ENCODE peak calls at places on chromosomes 5 and 9, in eight cellular contexts. F is mesenchymal stem cell, D is GM23248, V is hepatocyte, G is mammary epithelial cell, H is OCI-LY7, B is neural progenitor cell, N is astrocyte. T is an unnamed sample.

GRCh38 chr5:33088176-33088575 is 352.6 kb upstream of the TARS1 start:
- DNase-seq in F (no peak), D (peak), V (no peak), G (no peak), H (no peak), B (no peak), N (no peak), T (no peak)

GRCh38 chr9:33233659-33234335 is 6.2 kb upstream of the SPINK4 start:
- DNase-seq in F (peak), D (peak), V (peak), G (peak), H (no peak), B (no peak), N (peak), T (peak)

GRCh38 chr9:137236936-137237421 is 4.1 kb upstream of the TUBB4B start:
- DNase-seq in F (no peak), D (no peak), V (no peak), G (no peak), H (no peak), B (peak), N (no peak), T (no peak)

GRCh38 chr9:108377382-108377781 is 478.4 kb downstream of the ACTL7B start:
- DNase-seq in F (no peak), D (no peak), V (no peak), G (no peak), H (no peak), B (no peak), N (no peak), T (no peak)

GRCh38 chr9:84296146-84296843 is 44.3 kb downstream of the SLC28A3 start:
- DNase-seq in F (peak), D (peak), V (no peak), G (peak), H (no peak), B (no peak), N (peak), T (peak)

GRCh38 chr5:140182075-140182709 is 7.2 kb downstream of the CYSTM1 start:
- DNase-seq in F (no peak), D (peak), V (no peak), G (peak), H (no peak), B (no peak), N (peak), T (no peak)

GRCh38 chr5:133944263-133945230 is 23.9 kb downstream of the C5orf15 start:
- DNase-seq in F (peak), D (peak), V (peak), G (peak), H (peak), B (peak), N (peak), T (no peak)

GRCh38 chr5:102971693-102972293 is 148.1 kb downstream of the GIN1 start:
- DNase-seq in F (peak), D (peak), V (peak), G (peak), H (peak), B (peak), N (peak), T (peak)

GRCh38 chr5:16418471-16418922 is 47.1 kb downstream of the ZNF622 start:
- DNase-seq in F (no peak), D (no peak), V (no peak), G (no peak), H (no peak), B (peak), N (no peak), T (no peak)

GRCh38 chr9:19320495-19320894 is 59.5 kb downstream of the RPS6 start:
- DNase-seq in F (no peak), D (no peak), V (no peak), G (no peak), H (no peak), B (no peak), N (no peak), T (no peak)

GRCh38 chr9:131667576-131667975 is 72.3 kb downstream of the RAPGEF1 start:
- DNase-seq in F (no peak), D (peak), V (no peak), G (no peak), H (no peak), B (no peak), N (peak), T (peak)

GRCh38 chr5:16894236-16895057 is 41.6 kb downstream of the MYO10 start:
- DNase-seq in F (peak), D (peak), V (peak), G (peak), H (no peak), B (peak), N (peak), T (peak)

GRCh38 chr5:163463063-163463435 is 2.6 kb downstream of the HMMR start:
- DNase-seq in F (no peak), D (no peak), V (no peak), G (no peak), H (no peak), B (no peak), N (no peak), T (no peak)

GRCh38 chr5:59099270-59099994 is 516.6 kb downstream of the RAB3C start:
- DNase-seq in F (peak), D (peak), V (peak), G (peak), H (no peak), B (no peak), N (peak), T (peak)

GRCh38 chr5:39547548-39548154 is 122.9 kb upstream of the DAB2 start:
- DNase-seq in F (peak), D (peak), V (peak), G (peak), H (peak), B (peak), N (peak), T (peak)

GRCh38 chr5:96264047-96264446 is 169.0 kb downstream of the PCSK1 start:
- DNase-seq in F (no peak), D (no peak), V (no peak), G (no peak), H (no peak), B (no peak), N (no peak), T (no peak)

GRCh38 chr9:73565026-73565425 is 413.4 kb downstream of the ANXA1 start:
- DNase-seq in F (no peak), D (peak), V (no peak), G (peak), H (no peak), B (no peak), N (peak), T (no peak)

GRCh38 chr5:19739691-19740090 is 248.3 kb downstream of the CDH18 start:
- DNase-seq in F (no peak), D (no peak), V (no peak), G (no peak), H (no peak), B (peak), N (no peak), T (no peak)

GRCh38 chr5:55625913-55626312 is 86.2 kb downstream of the SLC38A9 start:
- DNase-seq in F (no peak), D (no peak), V (no peak), G (no peak), H (no peak), B (no peak), N (no peak), T (no peak)

GRCh38 chr9:126146254-126147145 is 180.1 kb upstream of the MVB12B start:
- DNase-seq in F (no peak), D (peak), V (peak), G (no peak), H (peak), B (peak), N (no peak), T (no peak)

GRCh38 chr5:139388198-139388821 is 1.4 kb downstream of the MZB1 start:
- DNase-seq in F (no peak), D (peak), V (peak), G (no peak), H (peak), B (no peak), N (no peak), T (peak)

GRCh38 chr5:139551490-139551889 is 9.6 kb upstream of the UBE2D2 start:
- DNase-seq in F (no peak), D (no peak), V (no peak), G (no peak), H (no peak), B (no peak), N (no peak), T (no peak)

GRCh38 chr9:130896233-130897012 is at the start of gene QRFP:
- DNase-seq in F (no peak), D (no peak), V (no peak), G (no peak), H (peak), B (no peak), N (no peak), T (peak)

GRCh38 chr5:15715966-15716365 is 216.0 kb downstream of the FBXL7 start:
- DNase-seq in F (no peak), D (no peak), V (no peak), G (no peak), H (no peak), B (no peak), N (no peak), T (peak)

GRCh38 chr9:87781331-87781730 is 55.4 kb downstream of the CTSL start:
- DNase-seq in F (no peak), D (no peak), V (no peak), G (no peak), H (no peak), B (no peak), N (no peak), T (no peak)

GRCh38 chr9:21690561-21690960 is 111.9 kb upstream of the MTAP start:
- DNase-seq in F (no peak), D (peak), V (no peak), G (no peak), H (no peak), B (no peak), N (peak), T (no peak)

GRCh38 chr5:765948-766631 is 18.4 kb downstream of the ZDHHC11B start:
- DNase-seq in F (no peak), D (no peak), V (no peak), G (no peak), H (no peak), B (no peak), N (no peak), T (no peak)

GRCh38 chr5:90563161-90563560 is 4.6 kb downstream of the ADGRV1 start:
- DNase-seq in F (no peak), D (no peak), V (no peak), G (no peak), H (no peak), B (no peak), N (no peak), T (no peak)

GRCh38 chr5:72109625-72110024 is 2.4 kb downstream of the MAP1B start:
- DNase-seq in F (peak), D (peak), V (peak), G (no peak), H (no peak), B (peak), N (peak), T (no peak)

GRCh38 chr9:6305954-6306563 is 22.1 kb upstream of the TPD52L3 start:
- DNase-seq in F (peak), D (peak), V (peak), G (peak), H (peak), B (peak), N (peak), T (peak)

GRCh38 chr9:117021881-117022280 is 334.8 kb downstream of the TRIM32 start:
- DNase-seq in F (peak), D (no peak), V (no peak), G (no peak), H (no peak), B (no peak), N (no peak), T (no peak)

GRCh38 chr9:93677641-93678136 is 101.3 kb downstream of the PHF2 start:
- DNase-seq in F (no peak), D (no peak), V (no peak), G (no peak), H (no peak), B (no peak), N (no peak), T (no peak)

GRCh38 chr9:105070176-105070575 is 142.2 kb upstream of the ABCA1 start:
- DNase-seq in F (no peak), D (no peak), V (no peak), G (no peak), H (no peak), B (no peak), N (peak), T (no peak)

GRCh38 chr9:9174358-9174757 is 1374.8 kb upstream of the DMAC1 start:
- DNase-seq in F (no peak), D (no peak), V (no peak), G (no peak), H (no peak), B (no peak), N (no peak), T (peak)

GRCh38 chr5:81986126-81986525 is 14.3 kb downstream of the ATG10 start:
- DNase-seq in F (no peak), D (no peak), V (no peak), G (no peak), H (no peak), B (no peak), N (peak), T (no peak)

GRCh38 chr9:96621619-96622018 is 2.0 kb upstream of the CDC14B start:
- DNase-seq in F (no peak), D (peak), V (no peak), G (no peak), H (no peak), B (no peak), N (no peak), T (peak)
- H2AFZ ChIP-seq in F (no peak), D (no peak), V (peak), G (no peak), H (peak), B (no peak), N (no peak), T (no peak)

GRCh38 chr5:124825250-124825982 is 79.0 kb upstream of the ZNF608 start:
- DNase-seq in F (no peak), D (no peak), V (no peak), G (no peak), H (peak), B (no peak), N (no peak), T (no peak)
- H2AFZ ChIP-seq in F (no peak), D (no peak), V (no peak), G (no peak), H (peak), B (no peak), N (no peak), T (no peak)

GRCh38 chr5:180330270-180330648 is 22.9 kb downstream of the GFPT2 start:
- DNase-seq in F (no peak), D (no peak), V (no peak), G (no peak), H (no peak), B (no peak), N (no peak), T (no peak)

GRCh38 chr5:180329606-180330269 is 23.4 kb downstream of the GFPT2 start:
- DNase-seq in F (no peak), D (no peak), V (no peak), G (no peak), H (no peak), B (no peak), N (no peak), T (no peak)

GRCh38 chr5:180327166-180327565 is 26.0 kb downstream of the GFPT2 start:
- DNase-seq in F (no peak), D (no peak), V (no peak), G (no peak), H (no peak), B (no peak), N (no peak), T (no peak)

GRCh38 chr5:180329138-180329435 is 24.0 kb downstream of the GFPT2 start:
- DNase-seq in F (no peak), D (no peak), V (no peak), G (no peak), H (no peak), B (no peak), N (no peak), T (no peak)

GRCh38 chr5:180328296-180329137 is 24.6 kb downstream of the GFPT2 start:
- DNase-seq in F (peak), D (peak), V (peak), G (peak), H (peak), B (peak), N (peak), T (peak)
- H2AFZ ChIP-seq in F (no peak), D (no peak), V (no peak), G (no peak), H (no peak), B (no peak), N (no peak), T (no peak)

GRCh38 chr9:103803245-103803644 is 290.9 kb upstream of the SMC2 start:
- DNase-seq in F (no peak), D (no peak), V (no peak), G (no peak), H (no peak), B (no peak), N (no peak), T (no peak)

GRCh38 chr9:103802068-103802467 is 292.0 kb upstream of the SMC2 start:
- DNase-seq in F (no peak), D (no peak), V (no peak), G (no peak), H (no peak), B (no peak), N (peak), T (no peak)

GRCh38 chr9:103799959-103800358 is 294.1 kb upstream of the SMC2 start:
- DNase-seq in F (no peak), D (no peak), V (no peak), G (no peak), H (no peak), B (no peak), N (no peak), T (no peak)

GRCh38 chr9:103804077-103804735 is 289.9 kb upstream of the SMC2 start:
- DNase-seq in F (no peak), D (no peak), V (no peak), G (peak), H (no peak), B (no peak), N (peak), T (no peak)

GRCh38 chr9:103798620-103799019 is 295.5 kb upstream of the SMC2 start:
- DNase-seq in F (peak), D (peak), V (peak), G (peak), H (no peak), B (no peak), N (peak), T (no peak)
- H2AFZ ChIP-seq in F (no peak), D (no peak), V (peak), G (no peak), H (no peak), B (no peak), N (no peak), T (no peak)

DNA sequence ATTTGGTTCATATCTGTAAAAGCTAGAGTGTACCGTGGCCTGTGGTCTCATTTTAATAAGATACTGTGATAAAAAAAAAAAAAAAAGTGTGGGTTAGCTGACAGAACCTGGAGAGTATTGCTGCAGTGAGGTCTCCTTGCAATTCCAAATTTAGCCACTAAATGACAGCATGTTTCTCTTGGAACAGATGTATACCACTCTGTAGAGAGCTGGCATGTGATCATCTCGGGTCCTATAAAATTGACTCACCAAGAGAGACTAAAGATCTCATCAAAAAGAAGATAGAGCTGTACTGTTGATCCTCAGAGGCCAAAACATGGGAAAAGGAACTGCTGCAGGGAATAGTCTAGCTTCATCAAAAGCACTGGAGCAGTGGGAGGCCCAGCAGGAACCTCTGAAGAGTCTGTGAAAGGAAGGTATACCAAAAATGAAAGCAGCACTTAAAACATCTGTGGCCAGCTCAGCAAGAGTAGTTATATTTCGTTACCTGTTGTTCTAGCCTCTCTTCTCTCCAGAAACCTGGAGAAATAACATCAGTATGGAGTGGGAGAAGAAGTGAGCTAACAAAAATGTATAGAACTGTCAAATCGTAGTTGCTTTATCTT is 826.8 kb downstream of the EFNA5 start:
- DNase-seq in F (peak), D (no peak), V (peak), G (peak), H (peak), B (peak), N (peak), T (no peak)
- H2AFZ ChIP-seq in F (no peak), D (no peak), V (no peak), G (no peak), H (peak), B (peak), N (no peak), T (no peak)

DNA sequence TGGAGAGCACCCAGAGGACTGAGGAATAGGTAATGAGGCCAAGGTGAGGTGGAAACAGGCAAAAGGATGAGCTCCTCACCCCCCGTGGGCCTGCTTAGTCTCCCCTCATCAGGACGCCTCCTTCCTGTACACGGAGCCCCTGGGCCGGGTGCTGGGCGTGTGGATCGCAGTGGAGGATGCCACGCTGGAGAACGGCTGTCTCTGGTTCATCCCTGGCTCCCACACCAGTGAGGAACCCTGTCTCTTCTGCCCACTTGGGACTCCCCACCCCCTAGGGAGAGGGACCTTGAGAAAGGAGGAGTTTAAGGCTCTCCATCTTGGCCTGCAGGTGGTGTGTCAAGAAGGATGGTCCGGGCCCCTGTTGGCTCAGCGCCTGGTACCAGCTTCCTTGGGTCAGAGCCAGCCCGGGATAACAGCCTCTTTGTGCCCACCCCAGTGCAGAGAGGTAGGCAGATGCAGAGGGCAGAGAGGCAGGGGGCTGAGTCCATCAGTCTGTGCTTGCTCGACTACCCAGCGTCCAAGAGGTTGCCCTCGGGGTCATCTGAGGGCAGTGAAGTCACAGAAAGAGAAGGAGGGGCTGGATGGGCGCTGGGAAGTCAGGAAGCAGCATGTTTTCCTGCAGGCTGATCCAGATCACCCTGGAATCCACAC is 7.0 kb downstream of the DOLK start:
- DNase-seq in F (no peak), D (no peak), V (no peak), G (no peak), H (no peak), B (no peak), N (no peak), T (no peak)
- H2AFZ ChIP-seq in F (no peak), D (no peak), V (no peak), G (no peak), H (no peak), B (no peak), N (no peak), T (no peak)